ENCODE peak calls at places on chromosomes 12 and 14, in four cellular contexts. G is K562, E is GM12878, F is H1. B is an unnamed sample.
A peak's percentile ranks its signal among the peaks of the same experiment; 100 is the strongest.

GRCh38 chr14:59481407-59482119 is 2.6 kb downstream of the L3HYPDH start:
- DNase-seq in E (no peak), F (no peak), G (no peak), B (no peak)

GRCh38 chr14:74517731-74518130 is 24.2 kb downstream of the ISCA2 start:
- DNase-seq in G (no peak), F (no peak), E (no peak), B (no peak)

GRCh38 chr14:61258985-61259384 is 22.2 kb downstream of the TMEM30B start:
- DNase-seq in F (no peak), G (no peak), E (no peak), B (no peak)

GRCh38 chr14:65027127-65027799 is 40.6 kb downstream of the FNTB start:
- DNase-seq in G (no peak), F (no peak), E (no peak), B (no peak)

GRCh38 chr14:68088463-68088862 is 268.9 kb downstream of the RAD51B start:
- DNase-seq in G (no peak), E (no peak), F (no peak), B (peak; percentile 31)

GRCh38 chr14:102140027-102140749 is 491 bp downstream of the WDR20 start:
- DNase-seq in F (peak; percentile 52), E (no peak), G (no peak), B (no peak)

GRCh38 chr14:102573591-102574046 is 18.8 kb upstream of the RCOR1 start:
- DNase-seq in F (no peak), G (no peak), E (no peak), B (no peak)

GRCh38 chr14:73916324-73916723 is 29.7 kb downstream of the ZNF410 start:
- DNase-seq in F (no peak), G (no peak), E (no peak), B (no peak)

GRCh38 chr12:55733021-55733555 is 4.3 kb upstream of the CD63 start:
- DNase-seq in E (no peak), F (no peak), G (no peak), B (no peak)

GRCh38 chr14:60171690-60172089 is 6.5 kb upstream of the DHRS7 start:
- DNase-seq in E (no peak), F (no peak), G (no peak), B (no peak)

GRCh38 chr12:74365178-74365964 is 172.3 kb upstream of the ATXN7L3B start:
- DNase-seq in F (peak; percentile 60), E (no peak), G (peak; percentile 61), B (no peak)

GRCh38 chr12:58395056-58395455 is 453.7 kb downstream of the ATP23 start:
- DNase-seq in G (no peak), E (no peak), F (no peak), B (no peak)

GRCh38 chr12:115437061-115437567 is 753.1 kb upstream of the TBX3 start:
- DNase-seq in G (no peak), F (no peak), E (no peak), B (no peak)

GRCh38 chr12:57489157-57489641 is 1.3 kb downstream of the MARS1 start:
- DNase-seq in F (no peak), G (no peak), E (no peak), B (no peak)

GRCh38 chr12:54933381-54933780 is 51.2 kb downstream of the TESPA1 start:
- DNase-seq in E (peak; percentile 2), G (peak; percentile 10), F (no peak), B (no peak)

GRCh38 chr12:100401660-100402059 is 44.8 kb downstream of the SLC17A8 start:
- DNase-seq in F (peak; percentile 14), E (no peak), G (no peak), B (no peak)

GRCh38 chr12:46108721-46109120 is 118.3 kb upstream of the SCAF11 start:
- DNase-seq in G (no peak), F (no peak), E (peak; percentile 80), B (no peak)

GRCh38 chr12:52126605-52127578 is 47.4 kb downstream of the SMIM41 start:
- DNase-seq in G (no peak), F (no peak), E (no peak), B (no peak)

GRCh38 chr14:66345986-66346385 is 140.2 kb upstream of the CCDC196 start:
- DNase-seq in F (no peak), E (no peak), G (no peak), B (no peak)

GRCh38 chr12:80936642-80937390 is 918 bp downstream of the LIN7A start:
- DNase-seq in G (no peak), E (no peak), F (peak; percentile 85), B (peak; percentile 7)

GRCh38 chr14:51604078-51604477 is 47.6 kb upstream of the FRMD6 start:
- DNase-seq in G (no peak), F (no peak), E (no peak), B (no peak)

GRCh38 chr14:98954347-98955000 is 317.5 kb downstream of the BCL11B start:
- DNase-seq in F (peak; percentile 24), G (no peak), E (no peak), B (no peak)

GRCh38 chr14:72603639-72604038 is 290.3 kb downstream of the DPF3 start:
- DNase-seq in E (no peak), F (no peak), G (no peak), B (no peak)

GRCh38 chr12:90099288-90099687 is 390.6 kb upstream of the ATP2B1 start:
- DNase-seq in G (no peak), E (no peak), F (no peak), B (no peak)

GRCh38 chr12:54419088-54419887 is at the start of gene ITGA5:
- DNase-seq in F (peak; percentile 76), E (no peak), G (peak; percentile 79), B (peak; percentile 18)

GRCh38 chr12:111158992-111159391 is 209.9 kb downstream of the PHETA1 start:
- DNase-seq in E (no peak), G (no peak), F (no peak), B (no peak)

GRCh38 chr14:35247777-35248475 is 44.3 kb upstream of the PSMA6 start:
- DNase-seq in E (no peak), G (no peak), F (no peak), B (no peak)

GRCh38 chr14:20857630-20858261 is 33.4 kb upstream of the RNASE3 start:
- DNase-seq in F (peak; percentile 84), G (peak; percentile 71), E (no peak), B (peak; percentile 22)

GRCh38 chr12:57759360-57759980 is 4.6 kb downstream of the MARCHF9 start:
- DNase-seq in G (peak; percentile 58), F (no peak), E (no peak), B (no peak)

GRCh38 chr12:3962661-3963483 is 89.7 kb upstream of the PARP11 start:
- DNase-seq in G (peak; percentile 6), E (no peak), F (no peak), B (no peak)

GRCh38 chr12:12804432-12804886 is 8.7 kb upstream of the DDX47 start:
- DNase-seq in F (no peak), E (no peak), G (no peak), B (peak; percentile 70)

GRCh38 chr14:65321370-65321875 is 91.1 kb upstream of the FUT8 start:
- DNase-seq in F (no peak), E (peak; percentile 82), G (no peak), B (no peak)

GRCh38 chr14:106694638-106695393 is 1168.4 kb downstream of the TMEM121 start:
- DNase-seq in E (no peak), F (no peak), G (no peak), B (no peak)

GRCh38 chr12:70907412-70907811 is 13.1 kb downstream of the PTPRR start:
- DNase-seq in G (no peak), E (no peak), F (no peak), B (no peak)

GRCh38 chr12:12908252-12908651 is 16.9 kb downstream of the GPRC5A start:
- DNase-seq in E (no peak), G (no peak), F (no peak), B (no peak)

DNA sequence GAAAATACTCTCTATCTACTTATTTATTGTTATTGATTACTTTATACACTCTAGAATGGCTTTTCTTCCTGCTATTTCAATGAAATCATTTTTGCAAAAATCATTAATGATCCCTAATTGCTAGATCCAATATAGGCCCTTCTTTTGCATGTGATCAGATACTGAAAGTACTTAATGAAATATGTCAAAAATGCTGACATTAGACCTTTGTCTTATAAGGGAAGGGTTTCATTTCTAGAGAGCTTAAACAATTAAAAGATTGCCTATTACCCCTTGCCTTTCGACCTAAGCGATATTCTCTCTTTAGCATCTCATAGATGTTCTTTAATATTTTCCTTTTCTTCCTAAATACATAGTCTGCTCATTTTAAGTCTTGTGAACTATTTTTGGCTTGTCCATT is 101.1 kb downstream of the KTN1 start:
- DNase-seq in F (no peak), G (no peak), E (no peak), B (no peak)
- TF ChIP-seq EGR1 in F (no peak), G (no peak), E (no peak), B (no peak)

GRCh38 chr12:44930972-44931600 is 55.0 kb upstream of the NELL2 start:
- DNase-seq in G (peak; percentile 57), F (no peak), E (no peak), B (peak; percentile 40)
- TF ChIP-seq EGR1 in G (no peak), F (no peak), E (no peak), B (no peak)

GRCh38 chr12:122020795-122021192 is 890 bp upstream of the BCL7A start:
- DNase-seq in G (no peak), E (no peak), F (no peak), B (no peak)
- TF ChIP-seq EGR1 in G (no peak), E (no peak), F (no peak), B (no peak)

DNA sequence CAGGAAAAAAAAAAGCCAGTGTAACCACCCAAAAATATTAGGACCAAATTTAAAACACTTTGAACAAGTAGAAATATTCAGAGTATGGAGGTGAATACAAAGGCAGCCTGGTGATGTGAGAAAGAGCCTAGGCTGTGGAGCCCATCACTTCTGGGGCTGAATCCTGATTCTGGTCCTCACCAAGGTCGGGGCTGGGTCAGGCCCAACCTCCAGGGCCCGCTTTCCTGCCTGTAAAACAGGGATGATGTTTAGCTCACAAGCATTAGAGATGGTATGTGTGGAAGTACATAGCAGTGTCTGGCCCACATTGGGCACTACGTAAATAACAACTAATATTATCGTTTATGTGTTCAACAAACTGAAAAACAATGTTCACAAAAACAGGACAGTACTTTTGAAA is 7.8 kb upstream of the CAMKK2 start:
- DNase-seq in F (no peak), G (no peak), E (no peak), B (no peak)
- TF ChIP-seq EGR1 in F (no peak), G (no peak), E (no peak), B (no peak)

DNA sequence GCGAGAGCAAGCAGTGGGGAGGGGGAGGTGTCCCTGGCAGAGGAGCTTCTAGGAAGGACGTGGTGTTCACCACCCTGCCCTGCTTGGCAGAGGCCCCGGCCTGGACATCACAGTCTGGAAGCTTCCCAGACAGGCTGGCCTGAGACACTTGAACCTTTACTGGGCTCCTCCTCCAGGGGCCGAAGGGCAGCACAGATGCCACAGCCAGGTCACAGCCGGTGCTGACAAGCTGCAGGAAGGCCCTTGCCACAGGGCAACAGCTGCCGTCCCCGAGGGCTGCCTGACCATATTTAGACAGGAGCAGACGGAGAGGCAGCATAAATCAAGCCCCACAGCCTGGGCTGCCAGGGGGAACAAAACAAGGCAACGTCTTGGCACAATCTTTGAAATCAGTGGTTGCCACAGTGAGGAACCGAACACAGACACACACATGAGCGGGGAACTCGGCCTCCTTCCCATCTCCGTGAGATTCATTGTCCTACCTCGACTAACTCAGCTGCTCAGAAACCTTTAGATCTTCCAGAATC is 28.4 kb downstream of the PRIMA1 start:
- DNase-seq in E (no peak), F (no peak), G (no peak), B (no peak)
- TF ChIP-seq EGR1 in E (no peak), F (no peak), G (no peak), B (no peak)